ENCODE peak calls at places on chromosomes 1 and 21, in ten cellular contexts. W, J, M, D, K, P, V, Q, C and B are unnamed samples.

GRCh38 chr1:29879217-29879616 is 642.9 kb downstream of the PTPRU start:
- DNase-seq in W (no peak), C (no peak), D (no peak), M (no peak), K (no peak), Q (no peak), P (no peak), V (no peak), J (no peak), B (no peak)

GRCh38 chr1:145988773-145989172 is 7.6 kb downstream of the TXNIP start:
- DNase-seq in C (peak), D (no peak), J (peak), Q (no peak), K (no peak), P (no peak), W (no peak), M (no peak), V (no peak), B (no peak)

GRCh38 chr21:36630485-36631206 is 68.3 kb upstream of the SIM2 start:
- DNase-seq in K (no peak), D (peak), P (no peak), M (peak), J (no peak), C (peak), W (no peak), V (peak), Q (peak), B (no peak)

GRCh38 chr1:55718758-55719671 is 503.9 kb upstream of the USP24 start:
- DNase-seq in W (peak), V (peak), D (no peak), M (peak), J (peak), Q (no peak), P (peak), K (peak), C (peak), B (peak)

GRCh38 chr1:214439352-214440119 is 111.9 kb downstream of the PTPN14 start:
- DNase-seq in J (no peak), P (no peak), Q (no peak), K (peak), M (peak), V (no peak), D (no peak), C (peak), W (no peak), B (no peak)

GRCh38 chr1:229196404-229197224 is 74.3 kb upstream of the RAB4A start:
- DNase-seq in M (no peak), C (no peak), K (no peak), D (no peak), W (peak), J (no peak), Q (no peak), P (no peak), V (no peak), B (no peak)

GRCh38 chr1:5992814-5993552 is 758 bp upstream of the NPHP4 start:
- DNase-seq in D (no peak), W (no peak), P (no peak), K (no peak), J (no peak), Q (no peak), M (no peak), C (no peak), V (no peak), B (no peak)

GRCh38 chr1:117284408-117285215 is 73.9 kb upstream of the VTCN1 start:
- DNase-seq in P (no peak), W (peak), J (no peak), C (no peak), Q (no peak), V (peak), K (peak), D (no peak), M (peak), B (peak)

GRCh38 chr1:186286615-186287317 is 88.3 kb downstream of the TPR start:
- DNase-seq in M (peak), W (no peak), J (no peak), D (no peak), K (no peak), C (no peak), P (no peak), V (no peak), Q (no peak), B (no peak)

GRCh38 chr1:58570817-58571216 is 6.2 kb downstream of the TACSTD2 start:
- DNase-seq in Q (no peak), D (no peak), V (no peak), P (no peak), K (no peak), C (no peak), J (no peak), M (no peak), W (no peak), B (no peak)

GRCh38 chr21:26461500-26461899 is 111.6 kb downstream of the CYYR1 start:
- DNase-seq in J (no peak), C (no peak), W (no peak), P (no peak), D (no peak), M (no peak), Q (no peak), V (no peak), K (no peak), B (no peak)

GRCh38 chr1:90616395-90616794 is 100.7 kb downstream of the BARHL2 start:
- DNase-seq in C (no peak), D (no peak), Q (no peak), W (no peak), P (no peak), K (no peak), V (peak), M (no peak), J (no peak), B (no peak)

GRCh38 chr21:33374080-33374873 is 28.9 kb upstream of the IFNGR2 start:
- DNase-seq in D (peak), K (no peak), M (peak), V (peak), Q (peak), J (peak), P (no peak), W (no peak), C (peak), B (no peak)

GRCh38 chr1:104760017-104760416 is 1010.3 kb downstream of the AMY1C start:
- DNase-seq in J (no peak), D (no peak), M (no peak), V (no peak), C (no peak), K (no peak), P (no peak), W (no peak), Q (no peak), B (no peak)

GRCh38 chr1:159076438-159076752 is 171 bp downstream of the AIM2 start:
- DNase-seq in W (no peak), P (no peak), Q (no peak), M (no peak), D (no peak), K (no peak), C (no peak), V (no peak), J (no peak), B (no peak)
- H3K4me3 ChIP-seq in W (no peak), P (peak), Q (no peak), M (no peak), D (no peak), K (no peak), C (no peak), V (no peak), J (no peak), B (no peak)

GRCh38 chr1:9128520-9129371 is at the start of gene GPR157:
- DNase-seq in C (peak), W (no peak), P (peak), Q (peak), V (peak), D (peak), J (peak), K (no peak), M (peak), B (no peak)
- TF ChIP-seq CTCF in C (no peak), W (peak), P (no peak), Q (no peak), V (no peak), D (no peak), J (no peak), K (peak), M (peak), B (no peak)

GRCh38 chr1:173015629-173016028 is 35.1 kb downstream of the TNFSF18 start:
- DNase-seq in V (no peak), Q (no peak), K (no peak), M (no peak), D (no peak), W (no peak), J (no peak), P (no peak), C (no peak), B (no peak)

GRCh38 chr1:173016409-173016808 is 34.3 kb downstream of the TNFSF18 start:
- DNase-seq in V (no peak), K (no peak), D (no peak), M (no peak), Q (no peak), P (no peak), W (no peak), J (no peak), C (no peak), B (no peak)

GRCh38 chr1:173014145-173014544 is 36.6 kb downstream of the TNFSF18 start:
- DNase-seq in C (no peak), K (no peak), W (no peak), V (no peak), Q (no peak), P (no peak), J (no peak), D (no peak), M (no peak), B (no peak)

GRCh38 chr1:173020138-173020742 is 30.5 kb downstream of the TNFSF18 start:
- DNase-seq in J (no peak), C (no peak), K (no peak), V (no peak), P (no peak), D (no peak), W (no peak), M (no peak), Q (no peak), B (no peak)

DNA sequence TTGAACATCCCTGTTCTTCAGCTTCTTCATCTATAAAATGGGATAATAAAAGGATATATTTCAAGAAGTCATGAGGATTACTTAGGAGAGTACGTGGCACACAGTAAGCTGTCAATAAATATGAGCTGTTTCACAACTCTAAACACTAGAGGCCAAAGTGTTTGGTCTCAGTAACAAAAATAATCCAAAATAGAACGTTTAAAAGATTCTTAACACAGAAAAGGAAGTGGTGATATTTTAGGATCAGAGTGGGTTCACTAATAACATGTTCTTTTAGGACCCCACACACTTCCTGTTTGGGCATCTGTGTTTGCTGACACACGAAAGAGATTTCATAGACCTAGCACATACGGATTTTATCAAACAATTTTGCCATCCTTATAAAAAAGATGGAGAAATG is 32.9 kb downstream of the TNFSF18 start:
- DNase-seq in Q (no peak), M (no peak), W (no peak), K (no peak), V (no peak), J (no peak), P (no peak), C (no peak), D (no peak), B (no peak)
- H3K4me3 ChIP-seq in Q (no peak), M (no peak), W (no peak), K (no peak), V (no peak), J (no peak), P (no peak), C (no peak), D (no peak), B (no peak)

GRCh38 chr1:154405762-154406571 is 824 bp downstream of the IL6R start:
- DNase-seq in D (peak), P (peak), W (no peak), M (peak), K (no peak), C (peak), V (peak), Q (peak), J (peak), B (no peak)
- TF ChIP-seq CTCF in D (no peak), P (no peak), W (peak), M (peak), K (peak), C (peak), V (peak), Q (no peak), J (no peak), B (peak)

DNA sequence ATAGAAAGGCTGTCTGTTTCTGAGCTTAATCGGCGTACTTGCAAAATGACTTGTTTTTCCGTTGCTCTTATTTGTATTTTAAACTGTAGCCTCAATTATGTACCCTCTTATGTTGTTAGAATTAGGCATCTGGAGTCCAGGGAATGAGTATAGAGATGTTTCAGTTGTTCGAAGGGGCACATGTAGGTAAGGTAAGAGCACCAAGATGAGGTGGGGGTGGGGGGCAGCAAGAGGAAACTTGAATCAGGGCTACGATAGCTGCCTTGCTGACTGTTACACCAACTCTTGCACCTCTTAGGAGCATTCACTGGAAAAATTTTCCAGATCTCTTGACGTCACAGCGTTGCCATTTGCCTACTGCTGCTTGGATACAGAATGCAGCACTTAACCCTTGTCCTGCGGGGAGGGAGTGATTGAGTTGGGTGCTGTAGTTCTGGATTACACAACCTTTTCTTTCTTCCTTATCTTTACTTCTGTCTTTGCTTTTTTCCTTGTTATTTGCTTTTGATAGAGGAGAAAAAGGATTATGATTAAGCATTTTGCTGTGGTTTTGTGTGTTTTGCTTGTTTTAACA is 3.2 kb downstream of the ATP1B1 start:
- DNase-seq in J (no peak), Q (peak), M (peak), P (no peak), K (peak), D (no peak), W (peak), C (peak), V (peak), B (peak)
- H3K4me3 ChIP-seq in J (peak), Q (peak), M (peak), P (peak), K (peak), D (no peak), W (no peak), C (peak), V (peak), B (peak)

DNA sequence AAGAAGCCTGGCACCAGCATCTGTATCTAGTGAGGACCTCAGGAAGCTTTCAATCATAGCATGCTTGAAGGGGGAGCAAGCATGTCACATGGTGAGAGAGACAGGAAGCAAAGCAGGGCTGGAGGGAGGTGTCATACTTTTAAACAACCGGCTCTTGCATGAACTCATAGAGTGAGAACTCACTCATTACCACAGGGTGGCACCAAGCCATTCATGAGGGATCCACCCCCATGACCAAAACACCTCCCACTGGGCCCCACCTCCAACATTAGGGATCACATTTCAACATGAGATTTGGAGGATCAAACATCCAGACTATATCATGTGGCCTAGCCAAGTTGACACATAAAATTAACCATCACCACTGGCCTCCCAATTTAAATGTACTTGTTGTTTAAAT is 125.1 kb upstream of the KCND3 start:
- DNase-seq in V (no peak), D (no peak), M (no peak), P (no peak), K (no peak), C (no peak), Q (no peak), J (no peak), W (no peak), B (no peak)
- TF ChIP-seq CTCF in V (no peak), D (no peak), M (no peak), P (no peak), K (no peak), C (no peak), Q (no peak), J (no peak), W (no peak), B (no peak)

GRCh38 chr1:31549807-31550620 is 26.3 kb upstream of the TINAGL1 start:
- DNase-seq in W (no peak), M (no peak), C (peak), V (no peak), K (no peak), P (no peak), Q (no peak), D (no peak), J (no peak), B (no peak)
- H3K4me3 ChIP-seq in W (no peak), M (no peak), C (no peak), V (no peak), K (no peak), P (peak), Q (peak), D (no peak), J (no peak), B (no peak)

GRCh38 chr1:109630081-109630880 is 10.6 kb downstream of the AMPD2 start:
- DNase-seq in Q (no peak), D (peak), C (no peak), J (no peak), V (peak), P (no peak), K (no peak), M (no peak), W (no peak), B (no peak)
- TF ChIP-seq CTCF in Q (peak), D (peak), C (peak), J (no peak), V (no peak), P (peak), K (peak), M (peak), W (no peak), B (peak)

GRCh38 chr1:111989531-111990025 is at the start of gene KCND3:
- DNase-seq in K (no peak), C (peak), Q (peak), D (no peak), V (peak), J (no peak), W (no peak), M (no peak), P (no peak), B (no peak)
- H3K4me3 ChIP-seq in K (peak), C (peak), Q (peak), D (no peak), V (peak), J (peak), W (peak), M (no peak), P (peak), B (peak)